ENCODE peak calls at places on chromosomes 16 and 17, in eight cellular contexts. P is hypothalamus; D is stomach; Z is neural crest cell; G is sciatic nerve; T is stimulated activated CD4-positive, alpha-beta T cell treated with anti-CD3 and anti-CD28 coated beads, Interleukin-15, amount 100 ng/mL, for 1 hour; O is stimulated activated CD8-positive, alpha-beta memory T cell treated with anti-CD3 and anti-CD28 coated beads, Interleukin-4, amount 100 ng/mL, for 1 hour; A is AG20443. U is an unnamed sample.

GRCh38 chr16:87056083-87056482 is 261.1 kb downstream of the C16orf95 start:
- DNase-seq in P (no peak), D (no peak), O (no peak), T (no peak), G (no peak), Z (no peak), A (peak), U (no peak)

GRCh38 chr17:81206657-81207056 is 16.1 kb downstream of the CEP131 start:
- DNase-seq in A (no peak), O (no peak), Z (no peak), T (no peak), D (no peak), G (no peak), P (no peak), U (no peak)

GRCh38 chr17:57906910-57907309 is 48.3 kb downstream of the CUEDC1 start:
- DNase-seq in T (no peak), O (no peak), P (peak), A (no peak), Z (peak), D (no peak), G (no peak), U (no peak)

GRCh38 chr16:30743690-30744089 is 4.5 kb upstream of the PHKG2 start:
- DNase-seq in G (peak), O (no peak), A (no peak), P (no peak), Z (no peak), T (no peak), D (no peak), U (no peak)

GRCh38 chr17:81021531-81022370 is 13.2 kb upstream of the BAIAP2 start:
- DNase-seq in P (no peak), O (no peak), A (no peak), D (no peak), T (no peak), Z (no peak), G (no peak), U (no peak)

GRCh38 chr16:1102921-1103648 is 7.0 kb upstream of the C1QTNF8 start:
- DNase-seq in O (peak), A (peak), Z (peak), D (peak), G (peak), P (no peak), T (peak), U (peak)

GRCh38 chr16:53099318-53100130 is 44.7 kb downstream of the CHD9 start:
- DNase-seq in P (peak), O (peak), T (peak), A (peak), G (peak), D (peak), Z (no peak), U (no peak)

GRCh38 chr16:79607587-79607986 is 7.0 kb upstream of the MAF start:
- DNase-seq in T (no peak), A (peak), D (no peak), O (no peak), G (no peak), P (no peak), Z (no peak), U (no peak)

GRCh38 chr16:8026450-8026849 is 563.9 kb downstream of the TMEM114 start:
- DNase-seq in P (no peak), O (no peak), A (no peak), D (no peak), Z (peak), G (no peak), T (no peak), U (no peak)

GRCh38 chr17:69602969-69603368 is 188.5 kb downstream of the MAP2K6 start:
- DNase-seq in Z (no peak), P (no peak), G (no peak), T (no peak), O (no peak), D (no peak), A (no peak), U (no peak)

GRCh38 chr17:32958418-32958817 is 30.5 kb downstream of the TMEM98 start:
- DNase-seq in G (no peak), A (peak), T (no peak), D (no peak), Z (no peak), P (no peak), O (no peak), U (no peak)

GRCh38 chr17:5585814-5586558 is 1.7 kb upstream of the NLRP1 start:
- DNase-seq in T (no peak), A (peak), P (no peak), O (no peak), G (no peak), Z (no peak), D (no peak), U (no peak)

GRCh38 chr17:63433746-63434591 is 12.1 kb downstream of the CYB561 start:
- DNase-seq in P (no peak), D (peak), G (peak), A (peak), Z (no peak), O (no peak), T (no peak), U (no peak)

GRCh38 chr17:2400474-2400866 is 390 bp downstream of the MNT start:
- DNase-seq in A (no peak), O (no peak), D (peak), T (peak), P (no peak), Z (peak), G (peak), U (no peak)

GRCh38 chr16:82583415-82583814 is 43.4 kb upstream of the CDH13 start:
- DNase-seq in D (no peak), O (no peak), G (no peak), P (no peak), T (no peak), Z (no peak), A (peak), U (no peak)

GRCh38 chr16:22380529-22380928 is 6.1 kb upstream of the CDR2 start:
- DNase-seq in G (no peak), O (no peak), D (no peak), Z (no peak), P (no peak), T (no peak), A (peak), U (no peak)

U was measured in HuH-7.5.